ENCODE peak calls at places on chromosomes 11 and 22, in five cellular contexts. M is sigmoid colon, X is Panc1, C is HCT116, G is transverse colon. I is an unnamed sample. For H3K27me3, the result is how much of the 10 kb centered on the place peaks cover.

GRCh38 chr11:34270711-34271110 is 87.1 kb downstream of the ABTB2 start:
- DNase-seq in G (no peak), M (no peak), C (no peak), X (no peak), I (no peak)

GRCh38 chr11:128747728-128748148 is 53.9 kb downstream of the FLI1 start:
- DNase-seq in C (no peak), X (no peak), M (no peak), G (no peak), I (no peak)

GRCh38 chr11:61627831-61628753 is 47.2 kb upstream of the SYT7 start:
- DNase-seq in C (peak), X (no peak), M (peak), G (peak), I (peak)

GRCh38 chr11:61345170-61345610 is 12.2 kb downstream of the TKFC start:
- DNase-seq in X (no peak), G (no peak), M (no peak), C (no peak), I (no peak)

GRCh38 chr22:46061124-46061410 is 84.1 kb upstream of the WNT7B start:
- DNase-seq in X (no peak), M (peak), G (peak), C (no peak), I (no peak)

GRCh38 chr11:27046956-27047355 is 6.3 kb downstream of the BBOX1 start:
- DNase-seq in G (no peak), M (no peak), X (no peak), C (no peak), I (no peak)

GRCh38 chr22:35684270-35684700 is 33.4 kb upstream of the APOL5 start:
- DNase-seq in C (no peak), G (no peak), X (no peak), M (no peak), I (no peak)

GRCh38 chr22:19471572-19471971 is 7.4 kb downstream of the UFD1 start:
- DNase-seq in G (no peak), C (no peak), M (no peak), X (no peak), I (no peak)

GRCh38 chr11:105297463-105297862 is 157.9 kb upstream of the CARD18 start:
- DNase-seq in X (no peak), M (no peak), G (no peak), C (no peak), I (no peak)

GRCh38 chr11:66326261-66327111 is 9.6 kb upstream of the CD248 start:
- DNase-seq in C (no peak), G (no peak), M (peak), X (no peak), I (no peak)

GRCh38 chr11:86999388-86999787 is 38.3 kb upstream of the TMEM135 start:
- DNase-seq in X (no peak), M (no peak), G (no peak), C (no peak), I (no peak)

GRCh38 chr11:101103431-101103830 is 26.2 kb downstream of the PGR start:
- DNase-seq in X (no peak), G (no peak), M (no peak), C (no peak), I (no peak)

GRCh38 chr22:38017272-38017920 is 33.0 kb upstream of the SOX10 start:
- DNase-seq in X (no peak), C (no peak), M (peak), G (peak), I (peak)

GRCh38 chr11:87422566-87422965 is 384.8 kb downstream of the TMEM135 start:
- DNase-seq in G (no peak), C (no peak), M (no peak), X (no peak), I (no peak)

GRCh38 chr11:113873241-113873626 is 2.1 kb downstream of the USP28 start:
- DNase-seq in M (no peak), G (no peak), X (no peak), C (no peak), I (no peak)

DNA sequence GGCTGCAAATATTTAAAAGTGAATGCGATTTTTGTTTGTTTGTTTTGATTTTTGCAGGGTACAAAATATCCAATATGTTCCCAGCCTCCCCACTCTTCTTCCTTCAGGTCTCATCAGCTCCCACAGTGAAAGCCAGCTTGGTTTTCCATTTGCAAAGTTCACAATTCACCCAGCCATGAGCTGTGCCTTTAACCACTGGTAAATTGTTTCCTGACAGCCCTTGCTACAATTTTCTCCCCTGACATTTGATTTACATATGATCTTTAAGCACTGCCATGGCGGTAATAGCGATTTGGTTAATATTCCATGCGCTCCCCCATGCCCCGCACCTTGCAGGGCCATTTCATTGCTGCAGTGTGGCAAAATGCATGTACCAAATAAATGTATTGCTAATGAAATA is 385.9 kb downstream of the MIAT start:
- DNase-seq in G (no peak), X (no peak), M (no peak), C (no peak), I (no peak)
- H3K27me3 ChIP-seq in G (under half), X (under half), M (under half), C (under half), I (under half)

GRCh38 chr22:44305455-44305854 is 7.3 kb downstream of the SHISAL1 start:
- DNase-seq in X (no peak), M (no peak), C (no peak), G (no peak), I (no peak)

GRCh38 chr22:44305888-44306287 is 6.9 kb downstream of the SHISAL1 start:
- DNase-seq in M (peak), X (no peak), G (peak), C (no peak), I (no peak)

GRCh38 chr22:44309647-44310046 is 3.1 kb downstream of the SHISAL1 start:
- DNase-seq in G (no peak), C (no peak), X (no peak), M (peak), I (no peak)

GRCh38 chr22:44309137-44309536 is 3.6 kb downstream of the SHISAL1 start:
- DNase-seq in G (peak), X (peak), C (peak), M (peak), I (no peak)

DNA sequence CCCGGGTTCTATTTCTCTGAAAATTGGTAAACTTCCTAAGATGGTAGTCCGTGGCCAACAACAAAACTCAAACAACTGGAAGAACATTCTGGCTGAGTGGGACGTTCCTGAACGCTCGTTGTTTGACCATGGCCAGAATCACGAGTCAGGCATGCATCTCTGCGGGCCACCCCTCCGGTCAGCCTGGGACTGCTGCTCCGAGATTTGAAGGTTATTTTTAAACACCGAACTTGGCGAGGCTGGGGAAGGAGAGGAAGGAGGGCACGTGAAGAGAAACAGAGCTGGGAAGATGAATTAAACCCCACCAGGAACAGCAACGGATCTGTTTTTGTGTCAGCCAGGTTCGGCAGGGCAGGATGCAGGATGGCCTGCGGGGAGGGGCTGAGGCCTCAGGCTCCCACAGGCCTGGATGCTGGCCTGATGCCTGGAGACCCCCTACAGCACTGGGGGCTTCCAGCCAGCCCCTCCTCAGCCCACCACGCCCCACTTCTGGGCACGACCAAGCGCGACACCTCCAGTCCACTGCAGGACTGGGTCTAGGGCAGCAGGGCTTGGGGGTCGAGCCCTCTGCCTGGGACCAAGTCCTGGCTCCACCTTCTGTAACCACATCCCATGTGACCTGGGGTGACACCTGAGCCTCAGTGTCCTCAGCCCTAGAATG is 5.1 kb downstream of the SHISAL1 start:
- DNase-seq in C (no peak), X (no peak), M (peak), G (no peak), I (no peak)
- TF ChIP-seq POLR2AphosphoS5 in C (no peak), X (no peak), M (peak), G (peak), I (no peak)

GRCh38 chr11:134667505-134667904 is 255.5 kb upstream of the B3GAT1 start:
- DNase-seq in X (no peak), M (peak), G (no peak), C (no peak), I (no peak)

GRCh38 chr11:134666273-134667174 is 254.5 kb upstream of the B3GAT1 start:
- DNase-seq in C (no peak), X (no peak), G (no peak), M (peak), I (no peak)

GRCh38 chr11:134665571-134666268 is 253.7 kb upstream of the B3GAT1 start:
- DNase-seq in G (no peak), C (no peak), X (no peak), M (peak), I (no peak)

GRCh38 chr11:134668076-134668475 is 256.0 kb upstream of the B3GAT1 start:
- DNase-seq in X (no peak), M (peak), G (no peak), C (no peak), I (no peak)

DNA sequence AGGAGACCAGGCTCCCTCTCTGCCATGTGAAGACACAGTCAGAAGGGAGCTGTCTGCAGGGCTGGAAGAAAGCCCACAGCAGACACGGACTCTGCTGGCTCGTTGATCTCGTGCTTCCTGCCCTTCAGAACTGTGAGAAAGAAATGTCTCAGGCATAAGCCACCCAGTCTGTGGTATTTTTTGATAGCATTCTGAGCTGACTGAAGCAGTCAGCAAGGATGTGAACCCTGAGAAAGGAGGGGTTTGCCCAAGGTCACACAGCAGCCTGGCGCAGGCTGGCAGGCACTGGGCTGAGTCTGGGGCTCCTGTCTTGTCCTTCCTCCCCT is 255.1 kb upstream of the B3GAT1 start:
- DNase-seq in G (no peak), C (no peak), M (peak), X (no peak), I (no peak)
- H3K27me3 ChIP-seq in G (under half), C (under half), M (under half), X (under half), I (under half)

GRCh38 chr22:25068701-25069100 is 116.2 kb downstream of the KIAA1671 start:
- DNase-seq in X (no peak), C (no peak), M (no peak), G (no peak), I (no peak)
- TF ChIP-seq POLR2AphosphoS5 in X (no peak), C (no peak), M (no peak), G (no peak), I (no peak)

GRCh38 chr22:44384563-44384940 is 71.8 kb upstream of the SHISAL1 start:
- DNase-seq in G (no peak), C (no peak), M (peak), X (no peak), I (no peak)
- H3K27me3 ChIP-seq in G (under half), C (under half), M (under half), X (under half), I (under half)